ENCODE peak calls at places on chromosome 12, in seven cellular contexts. Z, I, F, R, J, X and L are unnamed samples.

GRCh38 chr12:85796001-85796400 is 40.2 kb downstream of the RASSF9 start:
- DNase-seq in Z (no peak), I (no peak), F (no peak), R (no peak), J (no peak), X (no peak), L (no peak)

GRCh38 chr12:129258781-129259318 is 405.6 kb downstream of the GLT1D1 start:
- DNase-seq in Z (no peak), I (no peak), F (no peak), R (no peak), J (no peak), X (no peak), L (no peak)

GRCh38 chr12:95335948-95336347 is 118.3 kb downstream of the VEZT start:
- DNase-seq in Z (no peak), I (peak), F (no peak), R (no peak), J (no peak), X (no peak), L (no peak)

GRCh38 chr12:123267991-123268843 is 3.4 kb downstream of the CDK2AP1 start:
- DNase-seq in Z (peak), I (no peak), F (peak), R (peak), J (no peak), X (no peak), L (peak)

GRCh38 chr12:104958009-104958945 is at the start of gene SLC41A2:
- DNase-seq in Z (peak), I (peak), F (peak), R (peak), J (peak), X (peak), L (peak)

GRCh38 chr12:39782026-39782545 is 162.5 kb upstream of the ABCD2 start:
- DNase-seq in Z (no peak), I (no peak), F (no peak), R (no peak), J (no peak), X (no peak), L (no peak)

GRCh38 chr12:7628401-7628961 is 37.2 kb downstream of the APOBEC1 start:
- DNase-seq in Z (no peak), I (no peak), F (peak), R (no peak), J (no peak), X (no peak), L (no peak)

GRCh38 chr12:113289361-113289760 is 45.5 kb downstream of the SLC8B1 start:
- DNase-seq in Z (no peak), I (no peak), F (no peak), R (no peak), J (no peak), X (no peak), L (no peak)

GRCh38 chr12:103561174-103561573 is 25.9 kb upstream of the STAB2 start:
- DNase-seq in Z (no peak), I (peak), F (no peak), R (no peak), J (peak), X (no peak), L (no peak)

DNA sequence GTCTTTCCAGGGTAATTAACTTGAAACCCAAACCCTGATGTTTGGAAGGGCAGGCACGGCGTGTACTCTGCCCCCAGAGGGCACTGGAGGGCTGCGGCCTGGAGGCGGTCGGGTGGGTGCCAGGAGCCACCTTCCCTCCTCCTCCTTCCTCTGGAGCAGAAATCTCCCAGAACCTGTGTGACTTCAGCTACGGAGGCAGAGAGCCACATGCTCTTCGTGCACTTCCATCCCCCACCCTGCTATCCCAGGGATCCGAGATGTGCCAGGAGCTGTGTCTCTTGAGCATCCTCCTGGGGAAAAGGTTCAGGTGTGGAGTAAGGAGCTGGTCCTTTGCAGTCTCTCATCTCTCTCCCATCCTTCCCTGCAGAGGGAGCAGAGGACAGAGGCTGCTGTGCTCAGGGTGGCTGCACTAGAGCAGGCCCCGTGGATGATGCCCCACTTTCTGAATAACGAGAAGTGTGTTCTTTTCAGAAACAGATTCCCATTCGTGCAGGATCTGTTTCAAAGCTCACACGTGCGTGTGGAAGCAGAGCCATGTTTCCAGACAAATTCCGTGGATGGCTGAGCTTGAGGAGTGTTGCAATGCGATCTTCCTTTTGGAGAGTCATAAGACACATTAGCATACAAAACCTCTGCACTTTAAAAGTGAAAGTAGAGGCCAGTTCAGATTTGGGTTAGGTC is 162.9 kb downstream of the ADGRD1 start:
- DNase-seq in Z (no peak), I (peak), F (peak), R (no peak), J (peak), X (no peak), L (no peak)
- TF ChIP-seq CTCF in Z (peak), I (peak), F (no peak), R (peak), J (peak), X (no peak), L (no peak)

GRCh38 chr12:124764451-124764850 is 99.2 kb downstream of the SCARB1 start:
- DNase-seq in Z (no peak), I (peak), F (no peak), R (no peak), J (peak), X (no peak), L (no peak)
- TF ChIP-seq CTCF in Z (peak), I (peak), F (peak), R (peak), J (peak), X (peak), L (peak)

GRCh38 chr12:124510301-124510970 is 57.0 kb downstream of the NCOR2 start:
- DNase-seq in Z (peak), I (no peak), F (no peak), R (no peak), J (no peak), X (no peak), L (no peak)
- TF ChIP-seq CTCF in Z (no peak), I (no peak), F (no peak), R (no peak), J (peak), X (no peak), L (no peak)

DNA sequence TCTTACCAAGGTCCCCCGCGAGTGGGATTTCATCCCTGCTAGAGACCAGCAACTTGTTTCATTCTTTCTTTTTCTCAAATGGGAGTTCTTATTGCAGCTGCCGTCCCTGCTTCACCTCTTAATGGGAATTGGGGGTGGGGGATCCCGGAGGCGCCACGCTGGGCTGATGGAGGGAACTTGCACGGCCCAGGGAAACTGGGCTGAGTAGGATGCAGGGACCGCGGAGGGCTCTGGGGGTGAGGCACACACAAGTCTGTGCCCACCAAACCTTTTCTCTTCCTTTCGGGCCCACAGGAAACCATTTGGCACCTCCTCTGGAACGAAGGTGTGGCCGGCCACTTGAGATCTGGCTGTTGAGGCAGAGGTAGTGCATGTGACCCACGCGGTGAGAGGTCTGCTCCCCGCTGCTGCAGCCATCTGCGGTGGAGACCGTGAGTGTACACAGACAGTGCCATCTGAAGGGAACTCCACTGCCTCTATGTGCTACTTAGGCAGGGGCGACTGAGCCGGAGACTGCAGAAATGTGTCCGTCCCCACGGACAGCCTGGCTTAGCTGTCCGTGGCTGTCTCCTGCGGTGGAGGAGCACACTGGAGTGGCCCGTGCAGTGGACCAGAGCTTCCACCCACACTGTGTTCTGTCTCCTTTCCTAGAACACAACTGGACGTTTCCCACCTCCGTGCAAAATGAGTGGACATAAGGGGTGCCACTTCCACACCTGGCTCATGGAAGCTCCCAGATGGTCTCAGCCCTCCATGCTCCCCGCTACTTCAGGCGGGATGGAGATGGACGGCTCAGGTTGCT is 42.1 kb upstream of the TESC start:
- DNase-seq in Z (no peak), I (no peak), F (no peak), R (no peak), J (no peak), X (no peak), L (no peak)
- TF ChIP-seq CTCF in Z (no peak), I (no peak), F (no peak), R (no peak), J (no peak), X (no peak), L (no peak)

DNA sequence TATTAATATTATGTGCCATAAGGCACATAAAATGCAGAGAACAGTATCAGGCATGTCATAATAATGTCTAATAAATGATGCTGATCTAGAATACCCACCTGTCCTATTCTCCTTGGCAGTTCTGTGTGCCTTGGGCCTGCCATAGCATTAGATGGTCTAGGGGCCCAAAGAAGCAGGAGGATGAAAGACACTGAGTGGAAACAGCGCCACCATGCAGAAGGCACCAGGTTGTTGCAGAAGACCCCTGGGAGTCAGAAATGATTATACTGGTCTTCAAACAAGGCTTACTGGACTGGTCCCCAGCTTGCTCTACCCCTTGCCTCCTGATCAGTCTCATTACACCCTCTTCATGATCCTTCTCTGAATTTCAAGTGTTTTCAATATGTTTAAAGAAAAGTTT is 353.3 kb downstream of the GRIN2B start:
- DNase-seq in Z (no peak), I (no peak), F (no peak), R (no peak), J (no peak), X (no peak), L (no peak)
- TF ChIP-seq CTCF in Z (no peak), I (no peak), F (no peak), R (no peak), J (no peak), X (no peak), L (no peak)

DNA sequence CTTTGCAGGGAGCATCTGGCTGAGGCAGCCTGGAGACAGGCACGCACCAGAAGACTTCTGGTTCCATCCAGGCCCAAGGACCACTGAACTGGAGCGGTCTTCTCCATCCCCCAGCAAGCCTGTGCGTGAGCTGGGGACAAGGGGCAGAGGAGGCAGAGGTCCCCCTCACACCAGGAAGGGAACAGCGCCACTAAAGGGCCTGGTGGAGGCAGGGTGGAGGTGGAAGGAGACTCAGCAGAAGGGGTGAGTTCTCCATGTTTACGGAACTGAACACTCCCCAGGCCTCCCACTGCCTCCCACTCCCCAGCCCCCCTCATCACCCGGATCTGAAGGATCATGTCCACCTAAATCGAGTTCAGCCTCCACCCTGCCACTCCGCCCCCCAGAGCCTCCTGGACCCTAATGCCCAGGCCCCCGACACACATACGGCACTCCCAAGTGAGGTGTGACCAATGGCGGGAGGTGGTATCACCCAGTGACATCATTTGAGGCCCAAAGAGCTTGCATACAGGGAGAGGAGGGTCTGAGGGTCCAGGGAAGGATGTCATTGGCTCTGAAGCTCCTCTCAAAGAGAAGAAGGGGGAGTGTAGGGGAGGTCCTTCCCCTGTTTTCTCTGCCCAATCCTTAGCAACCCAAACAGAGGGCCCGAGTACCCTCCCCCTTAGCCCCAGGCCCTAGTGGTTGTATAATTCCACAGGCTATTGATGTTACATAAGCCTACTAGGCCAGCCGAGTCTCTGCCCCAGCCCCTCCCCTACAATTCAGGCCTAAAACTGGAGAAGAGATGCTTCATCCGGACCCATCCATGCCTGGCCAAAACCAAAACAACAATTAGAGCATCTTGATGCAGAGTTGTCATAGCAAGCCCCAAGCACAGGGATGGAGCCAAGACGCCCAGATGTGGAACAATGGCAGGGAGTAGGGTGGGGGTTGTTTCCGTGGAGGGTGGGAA is 1.0 kb downstream of the FAIM2 start:
- DNase-seq in Z (no peak), I (no peak), F (no peak), R (no peak), J (no peak), X (no peak), L (no peak)
- TF ChIP-seq CTCF in Z (no peak), I (no peak), F (peak), R (no peak), J (no peak), X (no peak), L (no peak)

GRCh38 chr12:122121341-122122192 is 43.0 kb downstream of the MLXIP start:
- DNase-seq in Z (no peak), I (no peak), F (no peak), R (no peak), J (no peak), X (no peak), L (no peak)

GRCh38 chr12:122117979-122118378 is 39.4 kb downstream of the MLXIP start:
- DNase-seq in Z (no peak), I (peak), F (no peak), R (no peak), J (no peak), X (no peak), L (no peak)

GRCh38 chr12:122111070-122111750 is 32.7 kb downstream of the MLXIP start:
- DNase-seq in Z (no peak), I (no peak), F (no peak), R (no peak), J (no peak), X (no peak), L (no peak)

GRCh38 chr12:122116707-122117535 is 38.4 kb downstream of the MLXIP start:
- DNase-seq in Z (no peak), I (no peak), F (no peak), R (no peak), J (no peak), X (no peak), L (no peak)
- TF ChIP-seq CTCF in Z (no peak), I (no peak), F (no peak), R (peak), J (peak), X (no peak), L (no peak)